ENCODE peak calls at places on chromosomes 13 and 19, in ten cellular contexts. S is ascending aorta; H is trophoblast cell; M is tibial artery; G is heart right ventricle; L is AG04450; R is psoas muscle; C is CD8-positive, alpha-beta memory T cell; U is mesenchymal stem cell; I is left lung. D is an unnamed sample.

GRCh38 chr19:52094526-52094925 is 1.0 kb downstream of the ZNF841 start:
- DNase-seq in G (no peak), S (no peak), L (no peak), H (no peak), M (no peak), U (peak), R (no peak), C (no peak), I (no peak), D (no peak)

GRCh38 chr19:21947775-21948174 is 63.0 kb downstream of the ZNF208 start:
- DNase-seq in U (no peak), H (no peak), C (no peak), L (no peak), R (no peak), I (no peak), S (no peak), G (no peak), M (no peak), D (no peak)

GRCh38 chr19:3315676-3315973 is 50.8 kb upstream of the NFIC start:
- DNase-seq in R (no peak), L (no peak), H (no peak), G (no peak), U (no peak), C (no peak), S (no peak), I (no peak), M (no peak), D (no peak)

GRCh38 chr19:1970806-1971502 is 30.0 kb downstream of the CSNK1G2 start:
- DNase-seq in H (no peak), C (no peak), S (no peak), L (no peak), U (no peak), I (no peak), R (no peak), G (no peak), M (no peak), D (no peak)

GRCh38 chr19:31378404-31378803 is 29.2 kb upstream of the TSHZ3 start:
- DNase-seq in C (no peak), U (peak), S (no peak), L (peak), H (no peak), G (peak), R (peak), M (no peak), I (no peak), D (no peak)

GRCh38 chr13:98147521-98147920 is 4.6 kb downstream of the FARP1 start:
- DNase-seq in M (no peak), L (no peak), U (peak), R (no peak), H (no peak), G (no peak), S (no peak), I (no peak), C (no peak), D (no peak)

GRCh38 chr13:38921081-38921480 is 69.5 kb downstream of the STOML3 start:
- DNase-seq in H (no peak), C (no peak), U (no peak), M (no peak), L (no peak), R (no peak), S (no peak), G (no peak), I (no peak), D (no peak)

GRCh38 chr19:40298026-40298425 is 12.9 kb upstream of the AKT2 start:
- DNase-seq in G (no peak), R (no peak), I (no peak), U (no peak), H (no peak), M (no peak), L (no peak), S (no peak), C (no peak), D (no peak)

GRCh38 chr13:25738342-25738771 is 313.5 kb downstream of the SHISA2 start:
- DNase-seq in L (no peak), I (no peak), H (no peak), S (no peak), M (no peak), R (no peak), U (no peak), C (peak), G (no peak), D (no peak)

GRCh38 chr19:1410136-1410786 is 2.9 kb downstream of the DAZAP1 start:
- DNase-seq in S (no peak), L (no peak), U (peak), R (no peak), I (no peak), G (no peak), H (no peak), C (no peak), M (no peak), D (no peak)

GRCh38 chr13:98443329-98443728 is 133.6 kb downstream of the STK24 start:
- DNase-seq in I (no peak), C (no peak), H (no peak), U (peak), S (no peak), G (no peak), M (no peak), L (peak), R (no peak), D (no peak)

GRCh38 chr19:3984584-3984907 is 717 bp downstream of the EEF2 start:
- DNase-seq in R (no peak), G (no peak), H (no peak), C (no peak), M (no peak), S (no peak), I (no peak), U (no peak), L (no peak), D (no peak)

GRCh38 chr19:50535672-50536071 is 22.0 kb upstream of the ASPDH start:
- DNase-seq in I (no peak), R (no peak), H (peak), L (no peak), C (no peak), G (no peak), U (no peak), M (no peak), S (no peak), D (no peak)

GRCh38 chr13:29566864-29567263 is 28.6 kb downstream of the SLC7A1 start:
- DNase-seq in C (no peak), H (no peak), I (no peak), L (no peak), S (no peak), R (no peak), G (no peak), M (no peak), U (no peak), D (no peak)

GRCh38 chr13:70668293-70668692 is 560.0 kb upstream of the KLHL1 start:
- DNase-seq in I (peak), H (no peak), L (no peak), U (no peak), R (no peak), S (no peak), C (no peak), G (no peak), M (no peak), D (no peak)

GRCh38 chr13:91347996-91348905 is 764 bp downstream of the MIR17HG start:
- DNase-seq in M (no peak), S (no peak), U (peak), R (peak), C (peak), L (no peak), H (peak), G (peak), I (peak), D (peak)

GRCh38 chr13:60396783-60397692 is at the start of gene TDRD3:
- DNase-seq in G (peak), U (peak), R (peak), C (peak), I (peak), L (peak), H (peak), S (peak), M (peak), D (peak)

GRCh38 chr19:29318581-29318980 is 105.6 kb upstream of the UQCRFS1 start:
- DNase-seq in L (no peak), I (no peak), C (no peak), M (no peak), U (no peak), H (no peak), S (no peak), R (no peak), G (no peak), D (no peak)

GRCh38 chr19:46972301-46972700 is 47.3 kb upstream of the NPAS1 start:
- DNase-seq in C (no peak), H (no peak), U (peak), M (no peak), I (no peak), L (no peak), S (no peak), G (no peak), R (peak), D (no peak)

GRCh38 chr13:49418206-49418605 is 25.7 kb downstream of the CAB39L start:
- DNase-seq in H (no peak), C (no peak), I (no peak), U (no peak), M (no peak), L (no peak), R (no peak), S (no peak), G (no peak), D (no peak)
- H3K27ac ChIP-seq in H (no peak), C (no peak), I (no peak), U (no peak), M (no peak), L (no peak), R (no peak), S (no peak), G (no peak), D (no peak)

GRCh38 chr13:109273326-109273751 is 513.0 kb downstream of the IRS2 start:
- DNase-seq in G (no peak), M (no peak), S (no peak), L (no peak), I (no peak), H (peak), U (peak), R (no peak), C (no peak), D (no peak)
- H3K27ac ChIP-seq in G (no peak), M (no peak), S (no peak), L (no peak), I (no peak), H (no peak), U (no peak), R (no peak), C (no peak), D (no peak)

GRCh38 chr19:48695743-48696352 is at the start of gene FUT2:
- DNase-seq in R (no peak), I (no peak), G (no peak), C (no peak), L (no peak), H (no peak), U (no peak), M (no peak), S (no peak), D (no peak)
- H3K27ac ChIP-seq in R (no peak), I (peak), G (no peak), C (no peak), L (no peak), H (no peak), U (no peak), M (no peak), S (no peak), D (no peak)

DNA sequence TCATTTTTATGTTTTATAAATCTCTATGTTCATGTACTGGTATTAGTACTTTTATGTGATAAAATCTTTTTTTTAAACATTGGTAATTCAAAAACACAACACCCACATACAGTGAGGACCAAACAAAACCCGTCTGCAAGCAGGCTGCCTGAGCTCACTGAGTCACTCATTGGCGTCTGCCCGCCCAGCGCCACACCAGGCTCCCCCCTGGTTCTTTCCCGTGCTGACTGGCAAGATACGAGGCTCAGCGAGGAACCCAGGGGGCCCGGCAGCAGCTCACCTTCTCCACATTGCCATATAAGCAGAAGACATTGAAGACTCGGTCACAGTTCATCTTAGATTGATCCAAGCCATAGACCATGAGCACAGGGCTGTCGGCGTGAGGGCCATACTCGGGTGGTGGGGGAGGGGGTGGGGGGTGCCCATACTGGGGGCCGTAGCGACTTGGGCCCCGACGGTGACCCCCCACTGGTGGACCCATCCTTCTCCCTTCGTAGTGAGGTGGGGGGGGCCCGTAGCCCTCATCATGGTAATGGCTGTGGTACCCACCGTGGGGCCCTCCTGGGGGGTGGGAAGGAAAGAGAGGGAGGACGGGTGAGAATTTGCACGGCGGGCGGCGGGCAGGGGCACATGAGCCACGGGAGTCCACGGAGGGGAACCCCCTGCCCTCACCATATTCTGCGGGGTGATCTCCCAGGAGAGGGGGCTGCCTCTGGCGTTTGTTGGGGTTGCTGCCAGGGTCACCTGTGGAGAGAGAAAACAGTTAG is 8.4 kb upstream of the ECH1 start:
- DNase-seq in S (no peak), G (no peak), C (no peak), H (peak), U (no peak), I (no peak), M (no peak), R (no peak), L (no peak), D (no peak)
- H3K27ac ChIP-seq in S (peak), G (no peak), C (no peak), H (peak), U (no peak), I (no peak), M (no peak), R (peak), L (no peak), D (no peak)